ENCODE peak calls at places on chromosomes 11 and 22, in six cellular contexts. A, T, I, G, Z and N are unnamed samples.
A peak's percentile ranks its signal among the peaks of the same experiment; 100 is the strongest.

GRCh38 chr11:75570559-75571139 is 8.6 kb downstream of the SERPINH1 start:
- DNase-seq in G (no peak), Z (no peak), T (no peak), A (no peak), I (no peak), N (no peak)

GRCh38 chr22:30325065-30325720 is 1.5 kb downstream of the TBC1D10A start:
- DNase-seq in A (no peak), Z (peak; percentile 82), T (peak; percentile 98), G (no peak), I (no peak), N (peak; percentile 90)

GRCh38 chr11:43358670-43359431 is at the start of gene TTC17:
- DNase-seq in I (peak; percentile 86), G (peak; percentile 67), Z (peak; percentile 95), T (peak; percentile 93), A (peak; percentile 95), N (peak; percentile 87)

GRCh38 chr22:44336962-44337657 is 24.4 kb upstream of the SHISAL1 start:
- DNase-seq in Z (no peak), A (no peak), G (no peak), I (no peak), T (no peak), N (no peak)

GRCh38 chr22:46463435-46464227 is 73.8 kb downstream of the CELSR1 start:
- DNase-seq in G (no peak), A (no peak), T (no peak), I (no peak), Z (no peak), N (no peak)

GRCh38 chr11:73143126-73143838 is 1.2 kb upstream of the FCHSD2 start:
- DNase-seq in T (peak; percentile 67), I (no peak), Z (no peak), A (no peak), G (no peak), N (peak; percentile 58)

GRCh38 chr11:118998388-118998717 is 415 bp downstream of the CENATAC start:
- DNase-seq in T (no peak), A (peak; percentile 55), G (no peak), I (no peak), Z (peak; percentile 44), N (no peak)

GRCh38 chr11:59247535-59248227 is 35.0 kb upstream of the MPEG1 start:
- DNase-seq in T (no peak), A (no peak), I (no peak), G (no peak), Z (peak; percentile 67), N (peak; percentile 7)

GRCh38 chr11:64251986-64252837 is 882 bp downstream of the PLCB3 start:
- DNase-seq in A (no peak), T (peak; percentile 51), G (no peak), Z (peak; percentile 54), I (no peak), N (no peak)

GRCh38 chr11:115561116-115561515 is 56.9 kb upstream of the CADM1 start:
- DNase-seq in Z (no peak), I (no peak), G (no peak), T (no peak), A (no peak), N (no peak)

GRCh38 chr11:69868003-69868865 is 49.0 kb upstream of the FGF3 start:
- DNase-seq in T (no peak), Z (no peak), A (peak; percentile 43), I (peak; percentile 68), G (no peak), N (no peak)

GRCh38 chr11:65903068-65903481 is 2.9 kb upstream of the FOSL1 start:
- DNase-seq in Z (peak; percentile 72), I (no peak), A (peak; percentile 70), G (no peak), T (peak; percentile 95), N (peak; percentile 91)

GRCh38 chr11:63769719-63770443 is 1.3 kb upstream of the ZFTA start:
- DNase-seq in I (peak; percentile 32), A (peak; percentile 52), G (no peak), T (peak; percentile 51), Z (peak; percentile 52), N (no peak)

GRCh38 chr11:917426-917825 is 6.8 kb upstream of the CHID1 start:
- DNase-seq in Z (no peak), I (no peak), A (no peak), T (no peak), G (no peak), N (no peak)

GRCh38 chr22:27697888-27698287 is 103.7 kb downstream of the MN1 start:
- DNase-seq in I (no peak), Z (no peak), G (no peak), T (no peak), A (no peak), N (no peak)

GRCh38 chr11:79564288-79564925 is 123.6 kb upstream of the TENM4 start:
- DNase-seq in G (no peak), T (no peak), A (no peak), Z (no peak), I (no peak), N (no peak)

GRCh38 chr22:32469799-32470212 is 4.8 kb upstream of the FBXO7 start:
- DNase-seq in Z (peak; percentile 54), G (no peak), I (no peak), T (peak; percentile 91), A (no peak), N (peak; percentile 84)

GRCh38 chr22:21042978-21043855 is 2.5 kb upstream of the LRRC74B start:
- DNase-seq in I (no peak), A (no peak), G (no peak), Z (peak; percentile 44), T (peak; percentile 16), N (no peak)

GRCh38 chr11:14875163-14875562 is 16.9 kb downstream of the CYP2R1 start:
- DNase-seq in Z (no peak), T (no peak), I (no peak), A (no peak), G (no peak), N (no peak)

GRCh38 chr11:15937601-15938361 is 418.6 kb downstream of the SOX6 start:
- DNase-seq in T (no peak), A (peak; percentile 40), I (no peak), G (no peak), Z (no peak), N (peak; percentile 32)

GRCh38 chr11:85822814-85823213 is 11.9 kb upstream of the SYTL2 start:
- DNase-seq in G (no peak), T (peak; percentile 64), I (no peak), A (no peak), Z (no peak), N (peak; percentile 65)

GRCh38 chr11:20049231-20049630 is 111.0 kb downstream of the DBX1 start:
- DNase-seq in I (no peak), G (no peak), A (no peak), Z (no peak), T (no peak), N (no peak)

DNA sequence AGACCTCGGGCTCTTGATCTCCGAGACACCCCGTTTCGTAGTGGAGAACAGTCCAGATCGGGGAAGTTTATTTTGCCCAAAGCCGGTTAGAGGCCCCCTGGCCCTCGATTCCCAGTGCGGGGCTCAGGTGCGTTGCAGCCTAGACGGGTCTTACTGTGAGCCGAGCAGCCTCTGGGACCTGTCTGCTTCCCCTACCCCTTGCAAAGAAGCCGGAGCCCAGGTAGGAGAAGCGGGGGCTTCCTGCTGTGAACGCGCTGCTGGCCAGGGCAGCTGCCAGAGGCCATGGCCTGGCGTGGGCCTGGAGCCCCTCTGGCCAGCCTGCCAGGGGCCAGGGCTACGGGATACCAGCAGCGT is 619 bp downstream of the TSPO start:
- DNase-seq in I (no peak), Z (no peak), A (no peak), T (no peak), G (no peak), N (no peak)
- H3K14ac ChIP-seq in I (no peak overlapping the region), Z (peak overlapping the region; percentile 24), A (peak overlapping the region; percentile 10), T (no peak overlapping the region), G (no peak overlapping the region), N (peak overlapping the region; percentile 89)

GRCh38 chr11:126282742-126283591 is at the start of gene TIRAP:
- DNase-seq in G (no peak), Z (peak; percentile 66), T (peak; percentile 77), A (peak; percentile 60), I (no peak), N (peak; percentile 42)

GRCh38 chr11:126281666-126282175 is 1.2 kb upstream of the TIRAP start:
- DNase-seq in Z (no peak), I (no peak), T (no peak), G (no peak), A (no peak), N (no peak)

GRCh38 chr11:126280595-126280994 is 2.3 kb upstream of the TIRAP start:
- DNase-seq in I (no peak), G (no peak), T (no peak), A (no peak), Z (no peak), N (no peak)

GRCh38 chr11:126281245-126281644 is 1.6 kb upstream of the TIRAP start:
- DNase-seq in I (no peak), Z (no peak), T (no peak), A (no peak), G (no peak), N (no peak)

DNA sequence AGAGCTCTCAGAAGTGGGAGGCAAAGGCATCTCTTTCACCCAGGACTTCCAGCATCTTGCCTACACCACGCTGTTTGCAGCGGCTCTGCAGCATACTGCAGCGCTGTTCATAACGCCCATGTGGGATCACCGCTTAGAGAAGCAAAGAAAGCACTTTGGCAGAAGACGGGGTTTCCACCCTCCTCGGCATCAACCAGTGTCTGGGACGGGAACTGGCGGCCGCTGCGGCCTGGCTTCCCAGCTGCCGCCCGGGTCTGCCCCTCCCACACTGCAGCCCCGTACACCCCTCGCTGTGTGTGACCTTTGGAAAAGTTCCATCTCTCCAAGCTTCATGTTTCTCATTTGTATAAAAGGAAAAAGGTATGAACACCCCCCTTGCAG is 542 bp upstream of the TIRAP start:
- DNase-seq in A (peak; percentile 59), Z (peak; percentile 28), T (peak; percentile 38), I (no peak), G (no peak), N (peak; percentile 35)
- H3K9ac ChIP-seq in A (peak overlapping the region; percentile 5), Z (peak overlapping the region; percentile 15), T (peak overlapping the region; percentile 96), I (no peak overlapping the region), G (no peak overlapping the region), N (peak overlapping the region; percentile 84)

GRCh38 chr22:48517039-48518030 is 1310.3 kb downstream of the BRD1 start:
- DNase-seq in T (no peak), I (no peak), A (no peak), G (no peak), Z (no peak), N (no peak)
- H3K9me3 ChIP-seq in T (no peaks in the 10 kb centered on the region), I (no peaks in the 10 kb centered on the region), A (no peaks in the 10 kb centered on the region), G (no peaks in the 10 kb centered on the region), Z (no peaks in the 10 kb centered on the region), N (peaks cover 66% of the 10 kb centered on the region)

DNA sequence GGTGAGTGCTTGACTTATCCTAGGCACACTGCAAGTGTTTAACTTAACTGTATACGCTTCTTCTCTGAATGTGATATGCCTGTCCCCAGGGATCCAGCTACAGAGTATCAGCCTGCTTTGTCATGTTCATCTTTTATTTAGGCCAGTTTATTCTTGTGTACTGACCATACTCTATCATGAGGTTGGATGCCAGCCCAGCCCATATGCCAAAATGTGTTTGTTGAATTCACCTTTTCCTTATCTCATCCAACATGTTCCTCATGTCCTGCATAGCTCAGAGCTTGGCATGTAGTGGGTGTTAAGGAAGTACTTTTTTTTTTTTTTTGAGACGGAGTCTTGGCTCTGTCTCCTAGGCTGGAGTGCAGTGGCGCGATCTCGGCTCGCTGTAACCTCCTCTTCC is 116.2 kb downstream of the NCAM1 start:
- DNase-seq in I (no peak), A (no peak), G (no peak), Z (no peak), T (no peak), N (no peak)
- H3K14ac ChIP-seq in I (no peak overlapping the region), A (no peak overlapping the region), G (no peak overlapping the region), Z (no peak overlapping the region), T (no peak overlapping the region), N (no peak overlapping the region)